ENCODE peak calls at places on chromosomes 1 and 21, in four cellular contexts. One of them, this sample, is unnamed.

GRCh38 chr21:45574691-45575090 is 32.5 kb upstream of the SLC19A1 start:
- DNase-seq in mesothelial cell of epicardium: no peak
- DNase-seq in CD8-positive, alpha-beta T cell: no peak
- DNase-seq in WTC11: no peak
- DNase-seq in this sample: no peak

GRCh38 chr1:43551396-43551888 is 20.8 kb downstream of the PTPRF start:
- DNase-seq in CD8-positive, alpha-beta T cell: no peak
- DNase-seq in WTC11: no peak
- DNase-seq in mesothelial cell of epicardium: no peak
- DNase-seq in this sample: no peak

GRCh38 chr1:1213919-1214599 is at the start of gene TNFRSF4:
- DNase-seq in CD8-positive, alpha-beta T cell: no peak
- DNase-seq in mesothelial cell of epicardium: no peak
- DNase-seq in WTC11: no peak
- DNase-seq in this sample: no peak

GRCh38 chr1:63593887-63594617 is 841 bp downstream of the PGM1 start:
- DNase-seq in CD8-positive, alpha-beta T cell: peak
- DNase-seq in WTC11: peak
- DNase-seq in mesothelial cell of epicardium: no peak
- DNase-seq in this sample: peak

GRCh38 chr1:237111807-237112206 is 69.8 kb downstream of the RYR2 start:
- DNase-seq in WTC11: no peak
- DNase-seq in mesothelial cell of epicardium: no peak
- DNase-seq in CD8-positive, alpha-beta T cell: no peak
- DNase-seq in this sample: no peak

GRCh38 chr1:80164150-80164549 is 1157.6 kb upstream of the ADGRL4 start:
- DNase-seq in CD8-positive, alpha-beta T cell: no peak
- DNase-seq in mesothelial cell of epicardium: no peak
- DNase-seq in WTC11: no peak
- DNase-seq in this sample: no peak

GRCh38 chr1:51534447-51534846 is 15.4 kb upstream of the EPS15 start:
- DNase-seq in CD8-positive, alpha-beta T cell: no peak
- DNase-seq in WTC11: no peak
- DNase-seq in mesothelial cell of epicardium: no peak
- DNase-seq in this sample: no peak

GRCh38 chr1:36086529-36087232 is 2.0 kb upstream of the ADPRS start:
- DNase-seq in WTC11: peak
- DNase-seq in mesothelial cell of epicardium: no peak
- DNase-seq in CD8-positive, alpha-beta T cell: no peak
- DNase-seq in this sample: no peak

GRCh38 chr21:42330380-42331336 is 15.4 kb upstream of the TFF3 start:
- DNase-seq in WTC11: no peak
- DNase-seq in mesothelial cell of epicardium: no peak
- DNase-seq in CD8-positive, alpha-beta T cell: no peak
- DNase-seq in this sample: no peak

GRCh38 chr21:34761758-34762330 is 93.0 kb downstream of the CLIC6 start:
- DNase-seq in mesothelial cell of epicardium: no peak
- DNase-seq in CD8-positive, alpha-beta T cell: no peak
- DNase-seq in WTC11: no peak
- DNase-seq in this sample: no peak

GRCh38 chr1:25899792-25900191 is 6.4 kb downstream of the STMN1 start:
- DNase-seq in WTC11: no peak
- DNase-seq in CD8-positive, alpha-beta T cell: no peak
- DNase-seq in mesothelial cell of epicardium: no peak
- DNase-seq in this sample: no peak

DNA sequence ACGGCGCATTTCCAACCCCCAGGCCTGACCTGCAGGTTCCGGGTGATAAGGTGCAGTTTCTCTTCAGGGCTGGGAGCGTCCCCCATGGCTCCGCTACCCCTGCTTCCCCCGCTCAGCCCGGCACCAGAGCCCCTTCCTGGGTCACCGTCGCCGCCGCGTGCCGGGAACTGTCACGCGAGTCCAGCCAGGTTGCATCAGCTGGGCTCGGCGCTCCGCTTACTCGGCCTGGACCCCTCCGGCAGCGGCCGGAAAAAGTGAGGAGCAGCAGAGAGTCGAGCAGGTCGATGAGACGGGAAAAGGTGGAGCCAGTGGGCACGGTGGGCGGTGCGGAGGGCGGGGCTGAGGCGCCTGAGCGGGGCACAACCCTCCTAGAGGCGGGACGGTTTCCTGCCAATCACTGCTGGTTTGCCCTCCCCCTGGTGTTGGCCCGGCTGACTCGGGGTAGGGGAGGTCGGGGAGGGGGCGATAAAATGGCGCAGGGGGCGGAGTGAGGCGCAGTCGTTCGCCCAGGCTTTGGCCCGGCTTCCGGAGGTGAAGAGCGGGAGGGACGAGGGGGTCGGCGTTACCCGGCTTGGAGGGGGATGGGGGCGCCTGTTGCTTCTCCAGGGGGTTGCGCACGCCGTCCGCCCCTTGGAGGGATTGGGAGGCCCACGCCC is at the start of the genes S100PBP and YARS1:
- DNase-seq in CD8-positive, alpha-beta T cell: peak
- DNase-seq in mesothelial cell of epicardium: peak
- DNase-seq in WTC11: peak
- DNase-seq in this sample: peak
- TF ChIP-seq CTCF in CD8-positive, alpha-beta T cell: no peak
- TF ChIP-seq CTCF in mesothelial cell of epicardium: no peak
- TF ChIP-seq CTCF in WTC11: no peak
- TF ChIP-seq CTCF in this sample: no peak

DNA sequence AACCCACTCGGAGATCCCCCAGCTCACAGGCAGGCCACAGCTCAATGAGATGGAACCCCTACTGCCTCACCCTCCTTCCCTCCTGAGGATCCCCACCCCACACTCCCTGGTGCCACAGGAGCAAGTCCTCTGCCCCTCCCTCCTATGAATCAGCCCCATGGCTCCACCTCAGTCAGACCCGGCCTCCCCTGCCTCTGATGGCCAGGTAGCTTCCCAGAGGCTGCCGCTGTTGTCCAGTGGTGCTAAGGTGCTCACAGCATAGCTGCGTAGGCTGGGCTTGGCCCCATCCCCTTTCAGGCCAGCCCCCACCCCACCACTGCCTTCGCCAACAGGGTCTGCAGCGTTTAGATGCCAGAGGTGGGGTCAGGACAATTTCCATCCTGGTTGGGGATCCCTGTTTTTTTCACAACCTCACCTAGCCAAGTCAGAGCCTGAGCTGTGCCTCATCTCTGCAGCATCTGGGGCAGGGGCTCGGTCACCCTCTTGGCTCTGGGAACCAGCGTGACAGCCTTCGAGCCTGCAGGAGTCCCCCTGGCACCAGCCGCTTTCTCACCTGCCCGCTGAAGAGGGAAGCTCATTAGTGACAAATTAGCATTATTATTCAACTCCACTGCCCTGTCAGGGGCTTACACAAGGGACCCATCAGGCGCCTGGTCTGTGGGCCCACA is 98.4 kb upstream of the IGSF21 start:
- DNase-seq in WTC11: peak
- DNase-seq in mesothelial cell of epicardium: no peak
- DNase-seq in CD8-positive, alpha-beta T cell: no peak
- DNase-seq in this sample: no peak
- TF ChIP-seq CTCF in WTC11: no peak
- TF ChIP-seq CTCF in mesothelial cell of epicardium: no peak
- TF ChIP-seq CTCF in CD8-positive, alpha-beta T cell: no peak
- TF ChIP-seq CTCF in this sample: no peak

GRCh38 chr1:3911981-3912808 is 12.1 kb upstream of the C1orf174 start:
- DNase-seq in mesothelial cell of epicardium: peak
- DNase-seq in WTC11: no peak
- DNase-seq in CD8-positive, alpha-beta T cell: no peak
- DNase-seq in this sample: no peak

GRCh38 chr1:3911521-3911845 is 11.4 kb upstream of the C1orf174 start:
- DNase-seq in WTC11: no peak
- DNase-seq in mesothelial cell of epicardium: peak
- DNase-seq in CD8-positive, alpha-beta T cell: no peak
- DNase-seq in this sample: no peak

GRCh38 chr1:3909615-3910014 is 9.5 kb upstream of the C1orf174 start:
- DNase-seq in CD8-positive, alpha-beta T cell: no peak
- DNase-seq in mesothelial cell of epicardium: no peak
- DNase-seq in WTC11: no peak
- DNase-seq in this sample: no peak

GRCh38 chr1:3910049-3910731 is 10.1 kb upstream of the C1orf174 start:
- DNase-seq in mesothelial cell of epicardium: peak
- DNase-seq in WTC11: no peak
- DNase-seq in CD8-positive, alpha-beta T cell: no peak
- DNase-seq in this sample: no peak

GRCh38 chr1:3910769-3911520 is 10.9 kb upstream of the C1orf174 start:
- DNase-seq in WTC11: peak
- DNase-seq in CD8-positive, alpha-beta T cell: peak
- DNase-seq in mesothelial cell of epicardium: peak
- DNase-seq in this sample: peak
- TF ChIP-seq CTCF in WTC11: peak
- TF ChIP-seq CTCF in CD8-positive, alpha-beta T cell: peak
- TF ChIP-seq CTCF in mesothelial cell of epicardium: peak
- TF ChIP-seq CTCF in this sample: peak

GRCh38 chr1:160779662-160780397 is 16.1 kb upstream of the LY9 start:
- DNase-seq in mesothelial cell of epicardium: no peak
- DNase-seq in WTC11: peak
- DNase-seq in CD8-positive, alpha-beta T cell: no peak
- DNase-seq in this sample: no peak
- TF ChIP-seq CTCF in mesothelial cell of epicardium: peak
- TF ChIP-seq CTCF in WTC11: peak
- TF ChIP-seq CTCF in CD8-positive, alpha-beta T cell: no peak
- TF ChIP-seq CTCF in this sample: peak

DNA sequence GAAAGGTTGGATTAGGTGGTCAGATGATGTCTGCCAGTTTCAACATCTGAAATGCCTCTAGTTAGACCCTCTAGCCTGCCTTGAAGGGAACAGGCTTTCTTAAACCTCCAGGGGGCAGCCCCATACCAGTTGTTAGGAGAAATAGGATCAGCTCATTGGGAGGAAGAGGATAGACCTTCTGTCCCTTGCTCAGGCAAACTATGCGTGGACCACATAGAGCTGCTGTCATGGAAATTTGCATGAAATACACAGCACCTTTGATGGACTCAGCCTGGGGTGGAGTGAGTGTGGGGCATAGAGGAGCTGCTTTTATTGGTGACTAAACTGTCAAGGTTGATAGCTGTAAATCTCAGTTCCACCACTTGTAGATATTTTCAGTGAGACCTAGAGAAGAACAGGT is 38.4 kb upstream of the SPAG17 start:
- DNase-seq in mesothelial cell of epicardium: no peak
- DNase-seq in WTC11: peak
- DNase-seq in CD8-positive, alpha-beta T cell: no peak
- DNase-seq in this sample: no peak
- TF ChIP-seq CTCF in mesothelial cell of epicardium: no peak
- TF ChIP-seq CTCF in WTC11: peak
- TF ChIP-seq CTCF in CD8-positive, alpha-beta T cell: no peak
- TF ChIP-seq CTCF in this sample: no peak

GRCh38 chr21:43605320-43606244 is 53.7 kb downstream of the HSF2BP start:
- DNase-seq in mesothelial cell of epicardium: no peak
- DNase-seq in WTC11: no peak
- DNase-seq in CD8-positive, alpha-beta T cell: no peak
- DNase-seq in this sample: no peak

GRCh38 chr21:43603230-43603626 is 56.1 kb downstream of the HSF2BP start:
- DNase-seq in WTC11: no peak
- DNase-seq in CD8-positive, alpha-beta T cell: no peak
- DNase-seq in mesothelial cell of epicardium: no peak
- DNase-seq in this sample: no peak

GRCh38 chr21:43602277-43603229 is 56.7 kb downstream of the HSF2BP start:
- DNase-seq in CD8-positive, alpha-beta T cell: no peak
- DNase-seq in WTC11: no peak
- DNase-seq in mesothelial cell of epicardium: no peak
- DNase-seq in this sample: no peak

GRCh38 chr21:43603641-43604504 is 55.4 kb downstream of the HSF2BP start:
- DNase-seq in mesothelial cell of epicardium: no peak
- DNase-seq in CD8-positive, alpha-beta T cell: no peak
- DNase-seq in WTC11: no peak
- DNase-seq in this sample: no peak

GRCh38 chr21:43604505-43605204 is 54.6 kb downstream of the HSF2BP start:
- DNase-seq in WTC11: no peak
- DNase-seq in mesothelial cell of epicardium: no peak
- DNase-seq in CD8-positive, alpha-beta T cell: no peak
- DNase-seq in this sample: no peak
- TF ChIP-seq CTCF in WTC11: no peak
- TF ChIP-seq CTCF in mesothelial cell of epicardium: no peak
- TF ChIP-seq CTCF in CD8-positive, alpha-beta T cell: no peak
- TF ChIP-seq CTCF in this sample: no peak

GRCh38 chr1:96080925-96081324 is 640.7 kb upstream of the PTBP2 start:
- DNase-seq in mesothelial cell of epicardium: no peak
- DNase-seq in CD8-positive, alpha-beta T cell: no peak
- DNase-seq in WTC11: no peak
- DNase-seq in this sample: no peak
- TF ChIP-seq CTCF in mesothelial cell of epicardium: no peak
- TF ChIP-seq CTCF in CD8-positive, alpha-beta T cell: no peak
- TF ChIP-seq CTCF in WTC11: no peak
- TF ChIP-seq CTCF in this sample: no peak

DNA sequence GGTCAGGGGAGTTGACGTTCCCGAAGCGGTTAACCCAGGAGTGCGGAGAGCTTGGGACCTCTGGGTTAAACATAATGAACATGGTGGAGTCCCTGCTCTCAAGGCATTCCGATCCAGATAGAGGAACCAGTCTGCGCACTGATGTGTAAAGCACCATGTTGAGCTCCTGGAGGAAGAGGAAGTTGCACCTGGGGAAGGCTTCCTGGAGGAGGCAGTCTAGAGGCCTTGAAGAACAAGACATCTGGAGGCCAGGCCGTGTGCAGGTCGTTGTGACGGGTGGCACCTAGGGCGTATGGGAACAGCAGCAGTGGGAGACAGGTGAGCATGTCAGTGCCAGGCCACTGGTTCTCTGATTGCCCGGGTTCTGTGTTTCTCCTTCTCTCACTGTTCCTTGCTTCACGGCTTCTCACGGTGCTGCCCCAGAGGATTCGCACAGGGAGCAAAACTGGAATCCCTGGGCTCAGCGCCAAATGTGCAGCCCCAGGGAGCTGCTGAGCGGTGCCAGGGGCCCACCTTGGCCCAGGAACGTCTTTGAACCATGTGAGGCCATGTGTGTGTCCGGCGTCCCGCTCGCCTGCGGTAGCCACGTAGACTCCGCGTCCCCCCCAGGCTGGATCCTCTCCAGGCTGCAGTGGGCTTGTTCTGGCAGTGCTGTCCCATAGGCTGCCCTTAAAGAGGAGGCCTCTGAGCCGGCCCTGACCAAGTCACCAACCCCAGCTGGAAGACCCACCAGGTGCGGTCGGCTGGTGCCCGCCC is 122.9 kb upstream of the GALNT2 start:
- DNase-seq in mesothelial cell of epicardium: no peak
- DNase-seq in WTC11: no peak
- DNase-seq in CD8-positive, alpha-beta T cell: no peak
- DNase-seq in this sample: no peak
- TF ChIP-seq CTCF in mesothelial cell of epicardium: no peak
- TF ChIP-seq CTCF in WTC11: no peak
- TF ChIP-seq CTCF in CD8-positive, alpha-beta T cell: no peak
- TF ChIP-seq CTCF in this sample: no peak